ENCODE peak calls at places on chromosomes 3 and 15, in four cellular contexts. L is GM12878, E is adipocyte, D is pancreas. S is an unnamed sample.
A peak's percentile ranks its signal among the peaks of the same experiment; 100 is the strongest.

GRCh38 chr3:78912687-78913086 is 855.1 kb downstream of the ROBO1 start:
- DNase-seq in L (no peak), E (peak; percentile 18), D (no peak), S (no peak)

GRCh38 chr15:42385206-42385979 is 26.1 kb downstream of the CAPN3 start:
- DNase-seq in L (no peak), E (peak; percentile 57), D (no peak), S (peak; percentile 18)

GRCh38 chr3:150384517-150385212 is 23.4 kb upstream of the TSC22D2 start:
- DNase-seq in L (peak; percentile 97), E (no peak), D (no peak), S (peak; percentile 54)

GRCh38 chr15:40323953-40324937 is 753 bp downstream of the INAFM2 start:
- DNase-seq in L (no peak), E (peak; percentile 61), D (peak; percentile 74), S (peak; percentile 31)

GRCh38 chr15:92907229-92907628 is 7.1 kb downstream of the CHD2 start:
- DNase-seq in L (no peak), E (peak; percentile 52), D (no peak), S (no peak)

GRCh38 chr3:186024210-186024609 is 84.7 kb downstream of the ETV5 start:
- DNase-seq in L (no peak), E (no peak), D (no peak), S (no peak)

GRCh38 chr15:98160236-98160635 is 199.7 kb downstream of the ARRDC4 start:
- DNase-seq in L (no peak), E (no peak), D (no peak), S (peak; percentile 68)

GRCh38 chr3:140469491-140469890 is 208.4 kb upstream of the TRIM42 start:
- DNase-seq in L (no peak), E (no peak), D (no peak), S (no peak)

GRCh38 chr15:91947370-91947769 is 93.9 kb downstream of the SLCO3A1 start:
- DNase-seq in L (no peak), E (no peak), D (no peak), S (no peak)

GRCh38 chr3:127889976-127890650 is 24.9 kb upstream of the KBTBD12 start:
- DNase-seq in L (no peak), E (no peak), D (no peak), S (no peak)

GRCh38 chr3:128217702-128218475 is 64.6 kb downstream of the EEFSEC start:
- DNase-seq in L (peak; percentile 20), E (peak; percentile 76), D (no peak), S (peak; percentile 74)

GRCh38 chr15:101024111-101024695 is 105.0 kb downstream of the LRRK1 start:
- DNase-seq in L (no peak), E (peak; percentile 48), D (peak; percentile 43), S (no peak)

GRCh38 chr3:120029749-120030148 is 64.5 kb downstream of the GSK3B start:
- DNase-seq in L (no peak), E (no peak), D (no peak), S (no peak)

GRCh38 chr3:61008168-61008737 is 243.0 kb downstream of the FHIT start:
- DNase-seq in L (no peak), E (no peak), D (no peak), S (no peak)

GRCh38 chr3:78048698-78049097 is 1008.8 kb downstream of the ROBO2 start:
- DNase-seq in L (peak; percentile 5), E (no peak), D (no peak), S (peak; percentile 63)

DNA sequence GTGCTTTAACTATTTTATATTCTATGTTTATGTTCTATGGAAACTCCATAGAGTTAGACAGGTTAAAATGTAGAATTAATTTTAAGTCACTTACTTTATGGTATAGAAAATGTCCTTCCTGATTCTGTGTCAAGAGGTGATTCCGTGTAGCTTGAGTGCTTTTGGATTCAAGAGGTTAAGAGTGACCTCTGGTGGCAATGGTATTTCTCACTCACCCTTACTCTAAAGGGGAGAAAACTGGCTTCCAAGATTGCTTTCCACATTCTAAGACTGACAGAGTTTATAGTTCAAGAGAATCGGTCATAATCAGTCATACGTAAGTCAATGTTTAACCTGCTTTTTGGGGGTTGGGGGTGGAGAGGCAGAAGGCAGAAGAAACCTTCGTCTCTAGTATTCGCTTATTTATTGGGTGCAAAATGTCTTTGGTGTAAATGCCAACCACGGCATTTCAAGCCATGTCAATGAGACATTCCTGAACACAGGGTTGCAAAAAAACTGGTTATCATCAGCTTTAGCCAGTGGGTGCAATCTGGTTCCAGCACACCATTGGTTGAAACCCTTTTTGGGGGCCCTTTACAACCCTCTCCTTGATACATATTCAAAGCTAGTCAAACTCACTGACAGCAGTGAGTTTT is 92.0 kb upstream of the VGLL3 start:
- DNase-seq in L (no peak), E (peak; percentile 90), D (no peak), S (peak; percentile 61)
- H3K4me1 ChIP-seq in L (no peaks in the 10 kb centered on the region), E (no peaks in the 10 kb centered on the region), D (no peaks in the 10 kb centered on the region), S (no peaks in the 10 kb centered on the region)

GRCh38 chr3:158102219-158102612 is 4.0 kb downstream of the SHOX2 start:
- DNase-seq in L (no peak), E (no peak), D (no peak), S (no peak)

GRCh38 chr3:158098834-158099424 is 7.3 kb downstream of the SHOX2 start:
- DNase-seq in L (no peak), E (peak; percentile 30), D (no peak), S (no peak)

GRCh38 chr3:158102660-158103085 is 3.5 kb downstream of the SHOX2 start:
- DNase-seq in L (no peak), E (no peak), D (no peak), S (no peak)

GRCh38 chr3:158101330-158102218 is 4.6 kb downstream of the SHOX2 start:
- DNase-seq in L (no peak), E (no peak), D (no peak), S (no peak)

GRCh38 chr3:158100681-158101080 is 5.5 kb downstream of the SHOX2 start:
- DNase-seq in L (no peak), E (no peak), D (no peak), S (no peak)
- H3K4me1 ChIP-seq in L (peaks cover 13% of the 10 kb centered on the region), E (peaks cover 15% of the 10 kb centered on the region), D (no peaks in the 10 kb centered on the region), S (peaks cover 5% of the 10 kb centered on the region)

GRCh38 chr15:67147410-67147949 is 82.1 kb downstream of the SMAD3 start:
- DNase-seq in L (no peak), E (no peak), D (no peak), S (no peak)
- H3K4me1 ChIP-seq in L (peaks cover 14% of the 10 kb centered on the region), E (peaks cover 83% of the 10 kb centered on the region), D (peaks cover 51% of the 10 kb centered on the region), S (no peaks in the 10 kb centered on the region)

DNA sequence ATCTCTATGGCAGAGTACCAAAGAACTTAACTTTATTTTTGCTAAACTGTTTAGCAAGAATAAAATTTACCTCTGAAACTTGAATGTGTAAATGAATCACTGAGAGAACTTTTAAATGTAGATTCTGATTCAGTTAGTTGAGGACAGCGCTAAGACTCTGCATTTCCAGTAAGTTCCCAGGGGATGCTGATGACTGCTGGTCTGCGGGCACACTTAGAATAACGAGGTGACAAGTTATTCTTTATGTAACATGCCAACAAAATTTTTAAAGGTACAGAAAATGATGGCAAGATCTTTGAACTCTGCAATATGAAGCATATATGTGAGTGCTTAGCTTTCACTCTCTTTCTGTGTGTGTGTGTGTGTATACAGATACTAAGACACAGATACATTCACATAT is 56.4 kb downstream of the TGFBR2 start:
- DNase-seq in L (no peak), E (no peak), D (no peak), S (no peak)
- H3K4me1 ChIP-seq in L (peaks cover 17% of the 10 kb centered on the region), E (peaks cover 55% of the 10 kb centered on the region), D (no peaks in the 10 kb centered on the region), S (peaks cover 53% of the 10 kb centered on the region)

GRCh38 chr15:75661041-75661778 is 13.5 kb downstream of the SNX33 start:
- DNase-seq in L (no peak), E (peak; percentile 97), D (no peak), S (no peak)

GRCh38 chr15:75663931-75664421 is 16.3 kb downstream of the SNX33 start:
- DNase-seq in L (no peak), E (no peak), D (peak; percentile 69), S (no peak)

GRCh38 chr15:75661779-75662140 is 14.0 kb downstream of the SNX33 start:
- DNase-seq in L (no peak), E (no peak), D (no peak), S (no peak)

GRCh38 chr15:75659928-75660645 is 12.4 kb downstream of the SNX33 start:
- DNase-seq in L (no peak), E (no peak), D (no peak), S (no peak)

DNA sequence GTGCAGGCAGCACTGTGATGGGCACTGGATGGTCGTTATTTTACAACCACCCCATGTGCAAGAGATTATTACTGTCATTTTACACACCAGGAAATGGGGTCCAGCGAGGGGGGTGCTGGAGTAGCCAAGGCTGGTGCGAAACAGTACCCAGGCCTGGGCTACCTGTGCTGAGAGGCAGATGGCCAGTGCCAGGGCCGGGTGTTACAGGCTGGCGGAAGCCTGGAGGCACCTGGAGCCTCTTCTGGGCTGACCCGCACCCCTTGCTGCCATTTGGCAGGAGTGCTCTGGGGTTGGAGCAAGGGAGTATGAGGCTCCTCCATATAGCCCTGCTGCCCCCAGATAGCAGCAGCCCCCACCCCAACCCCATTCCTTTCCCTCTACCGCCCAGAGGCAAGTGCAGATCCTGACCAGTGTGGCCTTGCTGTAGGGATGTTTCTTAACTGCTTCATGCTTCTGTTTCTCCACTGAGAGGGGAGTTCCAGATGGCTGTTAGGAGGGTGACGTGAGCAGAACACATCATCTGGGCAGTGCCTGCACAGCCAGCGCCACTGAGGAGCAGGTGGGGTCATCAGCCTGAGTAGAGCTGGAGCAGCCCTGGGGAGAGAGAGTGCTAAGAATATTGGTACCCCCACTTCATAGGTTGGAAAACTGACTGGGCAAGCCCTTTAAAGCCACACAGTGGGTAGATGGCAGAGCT is 15.3 kb downstream of the SNX33 start:
- DNase-seq in L (no peak), E (no peak), D (no peak), S (no peak)
- H3K4me1 ChIP-seq in L (no peaks in the 10 kb centered on the region), E (peaks cover 57% of the 10 kb centered on the region), D (peaks cover 8% of the 10 kb centered on the region), S (no peaks in the 10 kb centered on the region)

S was measured in MM.1S.